ENCODE peak calls at places on chromosomes 13 and 19, in six cellular contexts. Y is gastrocnemius medialis, K is lower leg skin, O is Peyer's patch, I is tibial nerve, U is IMR-90. Q is an unnamed sample.

GRCh38 chr19:41701401-41702075 is 6.9 kb upstream of the CEACAM5 start:
- DNase-seq in Y (no peak), K (no peak), O (peak; percentile 45), U (no peak), I (no peak), Q (no peak)

GRCh38 chr19:20664917-20665781 is 3.8 kb upstream of the ZNF626 start:
- DNase-seq in I (no peak), K (no peak), O (no peak), U (no peak), Y (peak; percentile 56), Q (peak; percentile 32)

GRCh38 chr19:28292822-28293500 is 920.0 kb downstream of the UQCRFS1 start:
- DNase-seq in Y (no peak), U (no peak), K (no peak), O (no peak), I (no peak), Q (no peak)

GRCh38 chr13:101554420-101555125 is 102.1 kb downstream of the ITGBL1 start:
- DNase-seq in U (no peak), K (no peak), O (no peak), Y (no peak), I (no peak), Q (no peak)

GRCh38 chr19:58552655-58553054 is 2.2 kb downstream of the CHMP2A start:
- DNase-seq in K (no peak), O (no peak), I (no peak), Y (no peak), U (no peak), Q (no peak)

GRCh38 chr13:33079960-33080359 is 63.7 kb downstream of the KL start:
- DNase-seq in K (no peak), O (no peak), U (no peak), I (no peak), Y (no peak), Q (no peak)

GRCh38 chr19:51359294-51359693 is 6.9 kb downstream of the ETFB start:
- DNase-seq in U (peak; percentile 95), Y (no peak), K (no peak), O (no peak), I (no peak), Q (no peak)

GRCh38 chr13:114111577-114111976 is 20.8 kb downstream of the RASA3 start:
- DNase-seq in Y (peak; percentile 47), K (no peak), U (peak; percentile 97), O (peak; percentile 50), I (no peak), Q (no peak)

GRCh38 chr19:2278504-2279158 is 3.3 kb downstream of the PEAK3 start:
- DNase-seq in U (no peak), I (no peak), O (peak; percentile 80), K (no peak), Y (no peak), Q (no peak)

GRCh38 chr13:93002071-93002470 is 224.5 kb upstream of the GPC6 start:
- DNase-seq in Y (no peak), O (no peak), K (no peak), U (no peak), I (no peak), Q (no peak)

GRCh38 chr13:112831801-112832200 is 137.2 kb upstream of the MCF2L start:
- DNase-seq in O (peak; percentile 9), U (no peak), K (no peak), Y (no peak), I (no peak), Q (no peak)

GRCh38 chr19:30229524-30230174 is 142.5 kb upstream of the ZNF536 start:
- DNase-seq in K (no peak), O (no peak), I (no peak), Y (no peak), U (peak; percentile 4), Q (no peak)

GRCh38 chr19:49362048-49362925 is at the start of gene TEAD2:
- DNase-seq in O (peak; percentile 62), K (no peak), I (peak; percentile 69), Y (peak; percentile 39), U (peak; percentile 47), Q (peak; percentile 85)

DNA sequence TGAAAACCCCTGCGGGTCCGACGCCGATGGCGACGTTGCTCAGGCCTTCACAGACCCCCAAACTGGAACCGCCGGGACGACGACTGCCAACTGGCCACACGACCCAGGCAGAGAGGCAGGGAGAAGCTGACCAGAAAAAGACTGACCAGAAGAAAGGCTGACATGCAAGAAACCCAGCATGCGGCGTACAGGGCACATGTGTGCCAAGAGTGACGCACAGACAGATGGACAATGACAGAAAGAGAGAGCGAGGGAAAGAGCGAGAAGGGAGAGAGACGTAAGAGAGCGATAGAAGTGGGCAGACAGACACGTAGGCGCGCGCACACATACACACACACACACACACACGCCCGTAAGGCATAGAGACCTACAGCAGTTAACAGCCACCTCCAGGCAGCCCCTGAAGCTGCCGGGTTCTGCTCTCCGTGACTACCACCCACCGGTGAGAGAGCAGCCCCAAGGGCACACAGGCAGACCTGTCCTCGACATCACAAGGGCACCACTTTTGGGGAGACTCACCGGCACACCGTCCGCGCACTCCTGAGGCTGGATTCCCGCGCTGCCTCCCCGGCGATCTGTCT is 67.2 kb upstream of the ZNF527 start:
- DNase-seq in U (no peak), K (no peak), Y (no peak), O (no peak), I (no peak), Q (no peak)
- H3K4me3 ChIP-seq in U (peak overlapping the region; percentile 36), K (no peak overlapping the region), Y (peak overlapping the region; percentile 38), O (peak overlapping the region; percentile 38), I (no peak overlapping the region), Q (peak overlapping the region; percentile 23)

DNA sequence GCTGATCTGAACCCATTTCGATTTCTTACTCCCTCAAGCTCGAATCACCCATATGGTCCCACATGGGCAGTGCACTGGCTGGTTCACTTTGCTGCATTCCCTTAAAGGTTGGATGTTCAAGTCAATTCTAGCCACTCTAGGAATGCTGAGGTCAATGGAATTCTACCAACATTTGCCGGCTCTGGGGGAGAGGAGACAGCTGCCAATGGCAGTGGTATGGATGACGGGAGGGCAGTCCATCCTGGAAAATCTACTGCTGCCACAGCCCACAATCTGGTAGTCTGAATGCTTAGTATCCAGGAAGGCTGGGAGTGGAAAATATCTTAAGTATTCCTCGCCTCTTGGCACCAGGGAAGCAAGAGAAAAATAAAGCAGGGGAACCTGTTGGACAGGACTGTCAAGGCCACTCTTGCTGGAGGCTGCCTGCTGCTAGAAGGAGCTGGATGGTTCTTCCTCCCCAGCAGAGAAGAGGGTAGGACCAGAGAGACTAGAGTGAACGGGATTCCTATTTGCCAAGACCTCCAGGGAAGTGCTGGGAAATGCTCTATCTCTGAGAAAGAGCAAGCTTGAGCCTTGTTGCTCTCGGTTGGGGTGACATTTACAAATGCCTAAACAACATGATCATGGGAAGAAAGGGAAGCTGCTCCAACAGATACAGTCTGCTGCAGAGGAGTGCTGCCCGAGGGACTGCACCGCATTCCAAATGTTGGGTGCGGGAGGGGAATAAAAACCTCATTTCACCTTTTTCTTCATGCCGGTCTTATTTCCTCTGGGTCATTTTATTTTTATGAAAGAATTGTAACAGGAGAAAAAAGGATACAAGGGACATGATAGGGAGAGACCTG is 20.7 kb upstream of the HMGB1 start:
- DNase-seq in U (no peak), K (peak; percentile 64), Y (no peak), I (no peak), O (no peak), Q (no peak)
- TF ChIP-seq POLR2A in U (no peak), K (no peak), Y (no peak), I (no peak), O (no peak), Q (no peak)

GRCh38 chr19:7914598-7915045 is at the start of gene TGFBR3L:
- DNase-seq in K (no peak), I (no peak), Y (no peak), U (no peak), O (peak; percentile 45), Q (no peak)
- H3K4me3 ChIP-seq in K (no peak within 1 kb of the TSS), I (no peak within 1 kb of the TSS), Y (no peak within 1 kb of the TSS), U (no peak within 1 kb of the TSS), O (no peak within 1 kb of the TSS), Q (no peak within 1 kb of the TSS)

GRCh38 chr19:12669272-12670158 is 2.9 kb downstream of the WDR83 start:
- DNase-seq in O (peak; percentile 89), I (peak; percentile 78), K (peak; percentile 74), U (peak; percentile 85), Y (peak; percentile 70), Q (peak; percentile 78)
- TF ChIP-seq POLR2A in O (peak; percentile 29), I (no peak), K (no peak), U (no peak), Y (peak; percentile 47), Q (no peak)

GRCh38 chr13:45876781-45877180 is 25.2 kb upstream of the SIAH3 start:
- DNase-seq in K (no peak), O (no peak), I (no peak), U (no peak), Y (no peak), Q (no peak)
- H3K4me3 ChIP-seq in K (no peak overlapping the region), O (no peak overlapping the region), I (no peak overlapping the region), U (no peak overlapping the region), Y (no peak overlapping the region), Q (no peak overlapping the region)

GRCh38 chr19:23998568-23998967 is 83.9 kb downstream of the ZNF726 start:
- DNase-seq in U (no peak), K (no peak), I (no peak), O (no peak), Y (no peak), Q (no peak)
- TF ChIP-seq POLR2A in U (no peak), K (no peak), I (no peak), O (no peak), Y (no peak), Q (no peak)

Q was measured in uterus.